ENCODE peak calls at places on chromosome 21, in ten cellular contexts. One of them, this sample, is unnamed.

GRCh38 chr21:26332873-26333272 is 162.3 kb upstream of the APP start:
- DNase-seq in heart right ventricle: no peak
- DNase-seq in A549: no peak
- DNase-seq in H7: no peak
- DNase-seq in substantia nigra: no peak
- DNase-seq in stimulated activated CD4-positive, alpha-beta T cell treated with anti-CD3 and anti-CD28 coated beads, TNF-alpha, amount 100 ng/mL, for 1 hour: no peak
- DNase-seq in ureter: no peak
- DNase-seq in aorta: no peak
- DNase-seq in naive thymus-derived CD4-positive, alpha-beta T cell: no peak
- DNase-seq in H1: no peak
- DNase-seq in this sample: no peak

GRCh38 chr21:14548751-14549150 is 2.6 kb upstream of the SAMSN1 start:
- DNase-seq in heart right ventricle: no peak
- DNase-seq in H7: no peak
- DNase-seq in naive thymus-derived CD4-positive, alpha-beta T cell: no peak
- DNase-seq in stimulated activated CD4-positive, alpha-beta T cell treated with anti-CD3 and anti-CD28 coated beads, TNF-alpha, amount 100 ng/mL, for 1 hour: no peak
- DNase-seq in substantia nigra: no peak
- DNase-seq in A549: no peak
- DNase-seq in H1: no peak
- DNase-seq in ureter: no peak
- DNase-seq in aorta: no peak
- DNase-seq in this sample: no peak

GRCh38 chr21:25967566-25968438 is 202.8 kb downstream of the APP start:
- DNase-seq in substantia nigra: no peak
- DNase-seq in H1: no peak
- DNase-seq in naive thymus-derived CD4-positive, alpha-beta T cell: peak; percentile 17
- DNase-seq in aorta: no peak
- DNase-seq in heart right ventricle: no peak
- DNase-seq in A549: no peak
- DNase-seq in H7: no peak
- DNase-seq in ureter: no peak
- DNase-seq in stimulated activated CD4-positive, alpha-beta T cell treated with anti-CD3 and anti-CD28 coated beads, TNF-alpha, amount 100 ng/mL, for 1 hour: no peak
- DNase-seq in this sample: no peak

GRCh38 chr21:16563795-16564194 is 834.0 kb downstream of the USP25 start:
- DNase-seq in aorta: no peak
- DNase-seq in stimulated activated CD4-positive, alpha-beta T cell treated with anti-CD3 and anti-CD28 coated beads, TNF-alpha, amount 100 ng/mL, for 1 hour: no peak
- DNase-seq in naive thymus-derived CD4-positive, alpha-beta T cell: no peak
- DNase-seq in substantia nigra: no peak
- DNase-seq in ureter: no peak
- DNase-seq in H1: peak; percentile 51
- DNase-seq in H7: peak; percentile 42
- DNase-seq in A549: peak; percentile 72
- DNase-seq in heart right ventricle: no peak
- DNase-seq in this sample: peak; percentile 47

GRCh38 chr21:14120091-14120734 is 90.5 kb downstream of the LIPI start:
- DNase-seq in ureter: no peak
- DNase-seq in H1: peak; percentile 84
- DNase-seq in aorta: no peak
- DNase-seq in heart right ventricle: peak; percentile 16
- DNase-seq in substantia nigra: peak; percentile 13
- DNase-seq in A549: peak; percentile 34
- DNase-seq in stimulated activated CD4-positive, alpha-beta T cell treated with anti-CD3 and anti-CD28 coated beads, TNF-alpha, amount 100 ng/mL, for 1 hour: peak; percentile 5
- DNase-seq in H7: peak; percentile 5
- DNase-seq in naive thymus-derived CD4-positive, alpha-beta T cell: peak; percentile 16
- DNase-seq in this sample: peak; percentile 26

GRCh38 chr21:14825405-14826032 is 239.3 kb downstream of the NRIP1 start:
- DNase-seq in substantia nigra: no peak
- DNase-seq in ureter: no peak
- DNase-seq in aorta: no peak
- DNase-seq in H1: no peak
- DNase-seq in H7: no peak
- DNase-seq in heart right ventricle: no peak
- DNase-seq in A549: no peak
- DNase-seq in stimulated activated CD4-positive, alpha-beta T cell treated with anti-CD3 and anti-CD28 coated beads, TNF-alpha, amount 100 ng/mL, for 1 hour: no peak
- DNase-seq in naive thymus-derived CD4-positive, alpha-beta T cell: no peak
- DNase-seq in this sample: no peak

GRCh38 chr21:32459972-32460371 is 47.5 kb downstream of the EVA1C start:
- DNase-seq in naive thymus-derived CD4-positive, alpha-beta T cell: no peak
- DNase-seq in substantia nigra: no peak
- DNase-seq in heart right ventricle: no peak
- DNase-seq in H7: no peak
- DNase-seq in stimulated activated CD4-positive, alpha-beta T cell treated with anti-CD3 and anti-CD28 coated beads, TNF-alpha, amount 100 ng/mL, for 1 hour: no peak
- DNase-seq in aorta: no peak
- DNase-seq in H1: no peak
- DNase-seq in ureter: no peak
- DNase-seq in A549: no peak
- DNase-seq in this sample: no peak

GRCh38 chr21:45130324-45130774 is 56.0 kb downstream of the ADARB1 start:
- DNase-seq in naive thymus-derived CD4-positive, alpha-beta T cell: no peak
- DNase-seq in stimulated activated CD4-positive, alpha-beta T cell treated with anti-CD3 and anti-CD28 coated beads, TNF-alpha, amount 100 ng/mL, for 1 hour: no peak
- DNase-seq in aorta: no peak
- DNase-seq in A549: no peak
- DNase-seq in H1: no peak
- DNase-seq in substantia nigra: no peak
- DNase-seq in ureter: no peak
- DNase-seq in heart right ventricle: no peak
- DNase-seq in H7: no peak
- DNase-seq in this sample: no peak

GRCh38 chr21:39118604-39119215 is 64.5 kb downstream of the PSMG1 start:
- DNase-seq in ureter: no peak
- DNase-seq in A549: no peak
- DNase-seq in aorta: peak; percentile 73
- DNase-seq in stimulated activated CD4-positive, alpha-beta T cell treated with anti-CD3 and anti-CD28 coated beads, TNF-alpha, amount 100 ng/mL, for 1 hour: no peak
- DNase-seq in naive thymus-derived CD4-positive, alpha-beta T cell: no peak
- DNase-seq in heart right ventricle: no peak
- DNase-seq in H7: no peak
- DNase-seq in H1: peak; percentile 20
- DNase-seq in substantia nigra: no peak
- DNase-seq in this sample: no peak

GRCh38 chr21:31220567-31220966 is 123.5 kb downstream of the TIAM1 start:
- DNase-seq in H1: no peak
- DNase-seq in ureter: no peak
- DNase-seq in A549: no peak
- DNase-seq in stimulated activated CD4-positive, alpha-beta T cell treated with anti-CD3 and anti-CD28 coated beads, TNF-alpha, amount 100 ng/mL, for 1 hour: no peak
- DNase-seq in aorta: no peak
- DNase-seq in H7: no peak
- DNase-seq in heart right ventricle: no peak
- DNase-seq in substantia nigra: no peak
- DNase-seq in naive thymus-derived CD4-positive, alpha-beta T cell: no peak
- DNase-seq in this sample: no peak

GRCh38 chr21:36065497-36066036 is 4.3 kb upstream of the CBR1 start:
- DNase-seq in stimulated activated CD4-positive, alpha-beta T cell treated with anti-CD3 and anti-CD28 coated beads, TNF-alpha, amount 100 ng/mL, for 1 hour: no peak
- DNase-seq in H7: no peak
- DNase-seq in heart right ventricle: no peak
- DNase-seq in A549: no peak
- DNase-seq in ureter: no peak
- DNase-seq in substantia nigra: no peak
- DNase-seq in aorta: no peak
- DNase-seq in H1: no peak
- DNase-seq in naive thymus-derived CD4-positive, alpha-beta T cell: no peak
- DNase-seq in this sample: peak; percentile 67

GRCh38 chr21:21366277-21366676 is 368.1 kb downstream of the NCAM2 start:
- DNase-seq in naive thymus-derived CD4-positive, alpha-beta T cell: no peak
- DNase-seq in A549: no peak
- DNase-seq in substantia nigra: no peak
- DNase-seq in heart right ventricle: no peak
- DNase-seq in H1: no peak
- DNase-seq in H7: no peak
- DNase-seq in stimulated activated CD4-positive, alpha-beta T cell treated with anti-CD3 and anti-CD28 coated beads, TNF-alpha, amount 100 ng/mL, for 1 hour: no peak
- DNase-seq in aorta: no peak
- DNase-seq in ureter: no peak
- DNase-seq in this sample: no peak

GRCh38 chr21:46503922-46504539 is 45.3 kb downstream of the DIP2A start:
- DNase-seq in H1: no peak
- DNase-seq in aorta: no peak
- DNase-seq in stimulated activated CD4-positive, alpha-beta T cell treated with anti-CD3 and anti-CD28 coated beads, TNF-alpha, amount 100 ng/mL, for 1 hour: no peak
- DNase-seq in A549: no peak
- DNase-seq in naive thymus-derived CD4-positive, alpha-beta T cell: no peak
- DNase-seq in substantia nigra: no peak
- DNase-seq in ureter: no peak
- DNase-seq in heart right ventricle: no peak
- DNase-seq in H7: no peak
- DNase-seq in this sample: no peak

GRCh38 chr21:14862794-14863720 is 201.7 kb downstream of the NRIP1 start:
- DNase-seq in substantia nigra: no peak
- DNase-seq in H7: no peak
- DNase-seq in stimulated activated CD4-positive, alpha-beta T cell treated with anti-CD3 and anti-CD28 coated beads, TNF-alpha, amount 100 ng/mL, for 1 hour: no peak
- DNase-seq in heart right ventricle: no peak
- DNase-seq in naive thymus-derived CD4-positive, alpha-beta T cell: no peak
- DNase-seq in aorta: no peak
- DNase-seq in A549: no peak
- DNase-seq in ureter: no peak
- DNase-seq in H1: no peak
- DNase-seq in this sample: no peak

This sample was measured in body of pancreas.